ENCODE peak calls at places on chromosomes 7 and 10, in five cellular contexts. B, F, V, H and U are unnamed samples.

GRCh38 chr7:28070311-28071055 is 110.1 kb downstream of the JAZF1 start:
- DNase-seq in F (no peak), B (no peak), V (no peak), H (no peak), U (no peak)

GRCh38 chr10:42380926-42381547 is 257.3 kb downstream of the ZNF33B start:
- DNase-seq in V (no peak), F (no peak), H (no peak), B (no peak), U (no peak)

GRCh38 chr7:31878875-31879274 is 191.3 kb downstream of the PDE1C start:
- DNase-seq in V (no peak), B (no peak), F (no peak), H (no peak), U (no peak)

GRCh38 chr7:31326416-31326815 is 14.1 kb downstream of the NEUROD6 start:
- DNase-seq in H (no peak), F (no peak), V (no peak), B (no peak), U (no peak)

GRCh38 chr7:149071641-149072437 is 18.7 kb downstream of the ZNF786 start:
- DNase-seq in F (no peak), B (no peak), V (peak), H (peak), U (peak)

GRCh38 chr7:157543276-157543675 is 206.5 kb downstream of the DNAJB6 start:
- DNase-seq in H (no peak), B (no peak), V (no peak), F (no peak), U (no peak)

GRCh38 chr7:117350027-117350426 is 27.2 kb upstream of the WNT2 start:
- DNase-seq in B (no peak), H (no peak), V (no peak), F (no peak), U (no peak)

GRCh38 chr7:17912050-17912449 is 28.2 kb downstream of the SNX13 start:
- DNase-seq in B (no peak), H (no peak), F (no peak), V (no peak), U (no peak)

GRCh38 chr7:126574838-126575250 is 677.9 kb downstream of the GRM8 start:
- DNase-seq in B (peak), F (no peak), V (no peak), H (no peak), U (no peak)

GRCh38 chr10:79316671-79317431 is 30.4 kb upstream of the PPIF start:
- DNase-seq in F (no peak), B (no peak), V (no peak), H (no peak), U (no peak)